ENCODE peak calls at places on chromosomes 13 and 19, in four cellular contexts. J is ovary, L is A549, X is GM12891. V is an unnamed sample.

GRCh38 chr19:51367565-51368365 is 1.0 kb downstream of the CLDND2 start:
- DNase-seq in J (peak; percentile 99), L (peak; percentile 99), X (peak; percentile 97), V (peak; percentile 77)

GRCh38 chr13:38202730-38203129 is 146.9 kb upstream of the UFM1 start:
- DNase-seq in J (no peak), L (no peak), X (no peak), V (no peak)

GRCh38 chr13:46751811-46752635 is 44.9 kb downstream of the ESD start:
- DNase-seq in J (no peak), L (no peak), X (peak; percentile 2), V (no peak)

GRCh38 chr19:42985588-42985987 is 40.7 kb downstream of the PSG11 start:
- DNase-seq in J (no peak), L (no peak), X (no peak), V (no peak)

GRCh38 chr13:108549989-108550388 is 79.4 kb upstream of the MYO16 start:
- DNase-seq in J (no peak), L (no peak), X (no peak), V (no peak)

GRCh38 chr19:17210296-17210695 is 4.9 kb upstream of the USE1 start:
- DNase-seq in J (no peak), L (no peak), X (no peak), V (no peak)

GRCh38 chr19:11578342-11579142 is 1.1 kb upstream of the ACP5 start:
- DNase-seq in J (peak; percentile 81), L (no peak), X (peak; percentile 53), V (no peak)

GRCh38 chr13:23915308-23915707 is 18.0 kb upstream of the C1QTNF9B start:
- DNase-seq in J (no peak), L (no peak), X (no peak), V (no peak)

GRCh38 chr19:7899751-7900352 is 3.8 kb upstream of the MAP2K7 start:
- DNase-seq in J (peak; percentile 39), L (no peak), X (no peak), V (no peak)

GRCh38 chr19:7176792-7177191 is 107.3 kb downstream of the ZNF557 start:
- DNase-seq in J (no peak), L (no peak), X (no peak), V (no peak)

GRCh38 chr19:991174-991931 is 7.2 kb downstream of the WDR18 start:
- DNase-seq in J (peak; percentile 54), L (peak; percentile 75), X (no peak), V (no peak)

GRCh38 chr13:23323946-23324709 is 109.4 kb downstream of the SACS start:
- DNase-seq in J (no peak), L (no peak), X (no peak), V (no peak)

GRCh38 chr19:33784432-33784831 is 12.2 kb upstream of the KCTD15 start:
- DNase-seq in J (no peak), L (no peak), X (no peak), V (no peak)

GRCh38 chr13:21130116-21130515 is 46.2 kb downstream of the SKA3 start:
- DNase-seq in J (no peak), L (no peak), X (no peak), V (no peak)

GRCh38 chr19:42232435-42232834 is 10.0 kb downstream of the GSK3A start:
- DNase-seq in J (no peak), L (no peak), X (no peak), V (no peak)

GRCh38 chr19:51815038-51815437 is 20.1 kb downstream of the FPR3 start:
- DNase-seq in J (no peak), L (no peak), X (no peak), V (no peak)

GRCh38 chr13:78604782-78605611 is 1.6 kb upstream of the POU4F1 start:
- DNase-seq in J (no peak), L (peak; percentile 61), X (no peak), V (no peak)

GRCh38 chr19:5048727-5049553 is 80.0 kb downstream of the KDM4B start:
- DNase-seq in J (peak; percentile 70), L (peak; percentile 72), X (no peak), V (peak; percentile 96)
- TF ChIP-seq POLR2A in J (no peak), L (no peak), X (no peak), V (no peak)

GRCh38 chr19:19619121-19619848 is 798 bp upstream of the PBX4 start:
- DNase-seq in J (no peak), L (no peak), X (no peak), V (no peak)

GRCh38 chr19:19623383-19623782 is 4.6 kb downstream of the LPAR2 start:
- DNase-seq in J (no peak), L (no peak), X (no peak), V (no peak)

GRCh38 chr19:19619849-19620210 is 1.3 kb upstream of the PBX4 start:
- DNase-seq in J (no peak), L (no peak), X (no peak), V (no peak)

GRCh38 chr19:19615086-19615485 is 3.4 kb downstream of the PBX4 start:
- DNase-seq in J (no peak), L (peak; percentile 21), X (no peak), V (no peak)

DNA sequence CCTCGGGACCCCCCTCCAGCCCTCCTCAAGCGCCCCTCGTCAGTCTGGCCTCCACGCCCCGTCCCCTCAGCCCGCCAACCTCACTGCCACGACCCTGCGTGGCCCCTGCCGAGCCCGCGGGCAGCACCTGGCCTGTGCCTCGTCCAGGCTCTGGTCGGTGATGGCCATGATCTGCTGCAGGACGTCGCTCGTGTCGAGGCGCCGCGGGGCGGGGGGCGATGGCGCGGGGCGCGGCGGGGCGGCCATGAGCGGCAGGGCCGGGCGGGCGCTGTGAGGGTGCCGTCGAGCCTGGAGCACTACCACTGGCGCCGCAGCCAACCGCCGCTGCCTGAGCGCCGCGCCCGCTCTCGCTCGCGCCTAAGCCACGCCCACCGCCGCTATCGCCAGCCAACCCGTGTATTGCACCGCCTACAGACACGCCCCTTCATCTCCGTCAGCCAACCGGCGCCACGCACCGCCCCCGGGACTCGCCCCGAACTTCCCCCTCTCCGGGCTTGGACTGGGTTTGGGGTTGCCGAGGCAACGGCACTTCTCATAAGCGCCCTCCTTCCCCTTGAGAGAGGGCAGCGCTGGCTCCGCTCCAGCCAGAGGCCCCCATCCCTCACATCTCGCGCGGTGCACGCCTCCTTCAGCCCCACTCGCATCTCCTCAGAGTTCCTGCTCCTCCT is at the start of gene PBX4:
- DNase-seq in J (peak; percentile 97), L (peak; percentile 87), X (peak; percentile 92), V (peak; percentile 95)
- TF ChIP-seq POLR2A in J (no peak), L (no peak), X (no peak), V (peak; percentile 88)

DNA sequence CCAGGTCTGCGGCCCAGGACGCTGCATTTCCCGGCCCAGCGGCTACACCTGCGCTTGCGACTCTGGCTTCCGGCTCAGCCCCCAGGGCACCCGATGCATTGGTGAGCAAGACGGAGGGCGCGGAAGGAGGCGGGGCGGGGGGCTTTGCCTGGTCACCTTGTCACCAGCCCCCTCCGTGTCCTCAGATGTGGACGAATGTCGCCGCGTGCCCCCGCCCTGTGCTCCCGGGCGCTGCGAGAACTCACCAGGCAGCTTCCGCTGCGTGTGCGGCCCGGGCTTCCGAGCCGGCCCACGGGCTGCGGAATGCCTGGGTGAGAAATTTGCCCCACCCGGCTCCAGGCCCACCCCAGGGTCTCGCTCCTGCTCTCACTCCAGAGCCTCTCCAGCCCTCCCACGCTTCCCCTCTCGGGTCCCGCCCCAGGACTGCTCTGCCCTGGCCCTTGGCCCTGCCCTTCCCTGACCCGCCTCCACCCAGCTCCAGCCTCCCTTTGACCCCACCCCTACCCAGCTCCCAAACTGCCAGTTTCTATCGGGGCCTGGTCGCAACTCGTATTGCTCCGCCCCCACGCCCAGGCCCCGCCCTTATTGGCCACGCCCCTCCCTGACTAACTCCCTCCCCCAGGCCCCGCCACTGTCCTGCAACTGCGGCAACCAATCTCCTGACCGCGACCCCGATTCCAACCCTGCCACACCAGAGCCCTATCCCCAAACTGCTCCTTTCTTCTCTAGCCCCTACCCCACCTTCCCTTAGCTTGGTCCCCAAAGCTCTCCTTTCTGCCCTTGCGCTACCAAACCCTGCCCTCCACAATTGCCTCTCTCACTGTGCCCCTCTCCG is 8.6 kb downstream of the LTBP4 start:
- DNase-seq in J (peak; percentile 89), L (peak; percentile 93), X (peak; percentile 85), V (peak; percentile 98)
- TF ChIP-seq POLR2A in J (no peak), L (peak; percentile 19), X (no peak), V (no peak)

GRCh38 chr19:16091546-16092475 is 15.5 kb downstream of the TPM4 start:
- DNase-seq in J (no peak), L (peak; percentile 62), X (no peak), V (no peak)

GRCh38 chr19:16088351-16088984 is 12.2 kb downstream of the TPM4 start:
- DNase-seq in J (no peak), L (peak; percentile 80), X (no peak), V (no peak)

GRCh38 chr19:16087940-16088339 is 11.6 kb downstream of the TPM4 start:
- DNase-seq in J (no peak), L (no peak), X (no peak), V (no peak)

GRCh38 chr19:16085115-16085514 is 8.8 kb downstream of the TPM4 start:
- DNase-seq in J (no peak), L (no peak), X (no peak), V (no peak)

GRCh38 chr19:16088985-16089846 is 12.9 kb downstream of the TPM4 start:
- DNase-seq in J (no peak), L (peak; percentile 67), X (no peak), V (no peak)
- TF ChIP-seq POLR2A in J (no peak), L (no peak), X (no peak), V (no peak)

GRCh38 chr19:54189020-54189667 is at the start of gene MBOAT7:
- DNase-seq in J (no peak), L (no peak), X (peak; percentile 87), V (no peak)
- TF ChIP-seq POLR2A in J (peak; percentile 73), L (peak; percentile 63), X (no peak), V (peak; percentile 75)

GRCh38 chr19:40798223-40798996 is 581 bp upstream of the EGLN2 start:
- DNase-seq in J (peak; percentile 100), L (peak; percentile 100), X (peak; percentile 88), V (peak; percentile 97)
- TF ChIP-seq POLR2A in J (peak; percentile 71), L (peak; percentile 23), X (peak; percentile 73), V (no peak)

DNA sequence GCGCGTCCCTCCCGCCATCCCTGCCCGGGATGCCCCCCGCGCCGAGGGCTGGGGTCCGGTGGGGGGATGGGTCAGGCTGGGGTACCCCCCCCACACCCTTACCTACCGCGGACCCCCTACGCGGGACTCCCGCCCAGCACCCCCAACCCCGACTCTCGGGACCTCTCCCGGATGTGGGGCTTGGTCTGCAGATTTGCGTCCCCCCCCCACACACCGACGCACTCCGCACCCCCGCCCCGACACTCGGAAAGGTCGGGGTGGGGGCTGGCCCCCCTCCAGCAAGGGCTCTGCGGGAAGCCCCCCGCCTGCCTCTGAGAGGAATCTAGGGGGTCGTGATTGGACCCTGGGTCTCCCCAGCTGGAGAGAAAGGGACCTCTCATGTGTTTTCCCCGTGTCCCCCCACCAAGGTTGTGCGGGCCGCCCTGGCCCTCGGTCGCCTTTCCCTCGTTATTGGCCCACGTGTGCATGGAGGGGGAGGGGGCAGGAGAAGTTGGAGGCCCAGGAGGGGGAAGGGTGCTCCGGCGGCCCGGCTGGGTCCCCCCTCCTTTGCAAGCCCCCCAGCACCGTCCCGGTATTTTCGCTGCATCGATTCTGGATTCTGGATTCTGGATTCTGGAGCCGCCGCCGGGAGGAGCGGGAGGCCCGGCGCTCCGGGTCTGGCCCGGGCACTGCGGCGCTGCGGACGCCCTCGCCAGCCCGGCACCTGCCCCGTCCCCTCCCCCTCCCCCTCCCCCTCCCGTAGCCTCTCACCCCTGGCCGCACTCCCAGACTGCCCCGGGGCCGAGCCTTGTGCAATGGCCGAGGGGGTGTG is 583 bp downstream of the NFIC start:
- DNase-seq in J (peak; percentile 82), L (no peak), X (no peak), V (no peak)
- TF ChIP-seq POLR2A in J (peak; percentile 39), L (no peak), X (no peak), V (no peak)

V was measured in H54.